ENCODE peak calls at places on chromosomes 7 and 10, in ten cellular contexts. One of them, this sample, is unnamed.

GRCh38 chr10:52056296-52056695 is 257.8 kb upstream of the DKK1 start:
- DNase-seq in GM12878: no peak
- DNase-seq in vagina: no peak
- DNase-seq in prostate gland: no peak
- DNase-seq in transverse colon: no peak
- DNase-seq in HCT116: no peak
- DNase-seq in HepG2: no peak
- DNase-seq in GM23338: no peak
- DNase-seq in spleen: no peak
- DNase-seq in HL-60: no peak
- DNase-seq in this sample: no peak

GRCh38 chr10:77131214-77131613 is 506.4 kb downstream of the KCNMA1 start:
- DNase-seq in transverse colon: no peak
- DNase-seq in GM12878: no peak
- DNase-seq in HepG2: no peak
- DNase-seq in HCT116: no peak
- DNase-seq in GM23338: no peak
- DNase-seq in prostate gland: no peak
- DNase-seq in vagina: no peak
- DNase-seq in HL-60: no peak
- DNase-seq in spleen: no peak
- DNase-seq in this sample: no peak

GRCh38 chr10:81600185-81600584 is 274.8 kb upstream of the NRG3 start:
- DNase-seq in transverse colon: no peak
- DNase-seq in GM23338: no peak
- DNase-seq in prostate gland: no peak
- DNase-seq in HL-60: no peak
- DNase-seq in vagina: no peak
- DNase-seq in HCT116: no peak
- DNase-seq in spleen: no peak
- DNase-seq in GM12878: no peak
- DNase-seq in HepG2: no peak
- DNase-seq in this sample: no peak

GRCh38 chr7:106054971-106055370 is 57.1 kb downstream of the SYPL1 start:
- DNase-seq in vagina: no peak
- DNase-seq in transverse colon: no peak
- DNase-seq in spleen: no peak
- DNase-seq in HepG2: no peak
- DNase-seq in GM12878: no peak
- DNase-seq in GM23338: no peak
- DNase-seq in prostate gland: no peak
- DNase-seq in HL-60: no peak
- DNase-seq in HCT116: no peak
- DNase-seq in this sample: no peak

GRCh38 chr7:39712746-39713145 is 89.4 kb downstream of the RALA start:
- DNase-seq in prostate gland: no peak
- DNase-seq in GM23338: no peak
- DNase-seq in GM12878: no peak
- DNase-seq in vagina: no peak
- DNase-seq in HCT116: no peak
- DNase-seq in HepG2: no peak
- DNase-seq in HL-60: no peak
- DNase-seq in transverse colon: no peak
- DNase-seq in spleen: no peak
- DNase-seq in this sample: no peak

GRCh38 chr7:31114593-31115343 is 62.7 kb downstream of the ADCYAP1R1 start:
- DNase-seq in GM12878: no peak
- DNase-seq in GM23338: peak; percentile 52
- DNase-seq in HL-60: no peak
- DNase-seq in HepG2: no peak
- DNase-seq in prostate gland: no peak
- DNase-seq in spleen: no peak
- DNase-seq in vagina: peak; percentile 58
- DNase-seq in HCT116: no peak
- DNase-seq in transverse colon: no peak
- DNase-seq in this sample: no peak

GRCh38 chr7:47741984-47742383 is 160.1 kb upstream of the TNS3 start:
- DNase-seq in HCT116: no peak
- DNase-seq in GM23338: no peak
- DNase-seq in vagina: no peak
- DNase-seq in HepG2: no peak
- DNase-seq in transverse colon: no peak
- DNase-seq in spleen: no peak
- DNase-seq in GM12878: no peak
- DNase-seq in HL-60: no peak
- DNase-seq in prostate gland: no peak
- DNase-seq in this sample: no peak

GRCh38 chr10:100869399-100869798 is 43.4 kb upstream of the SLF2 start:
- DNase-seq in HL-60: no peak
- DNase-seq in GM12878: no peak
- DNase-seq in HCT116: no peak
- DNase-seq in HepG2: no peak
- DNase-seq in vagina: no peak
- DNase-seq in spleen: no peak
- DNase-seq in transverse colon: no peak
- DNase-seq in prostate gland: no peak
- DNase-seq in GM23338: no peak
- DNase-seq in this sample: no peak

GRCh38 chr7:1317654-1318450 is 85.2 kb downstream of the UNCX start:
- DNase-seq in HepG2: no peak
- DNase-seq in HCT116: no peak
- DNase-seq in HL-60: no peak
- DNase-seq in GM12878: no peak
- DNase-seq in vagina: no peak
- DNase-seq in prostate gland: no peak
- DNase-seq in transverse colon: no peak
- DNase-seq in spleen: peak; percentile 48
- DNase-seq in GM23338: no peak
- DNase-seq in this sample: no peak

GRCh38 chr7:141593134-141593533 is 41.9 kb downstream of the AGK start:
- DNase-seq in GM12878: no peak
- DNase-seq in prostate gland: no peak
- DNase-seq in HepG2: no peak
- DNase-seq in HL-60: no peak
- DNase-seq in HCT116: no peak
- DNase-seq in spleen: no peak
- DNase-seq in GM23338: no peak
- DNase-seq in transverse colon: no peak
- DNase-seq in vagina: no peak
- DNase-seq in this sample: no peak

GRCh38 chr7:95441042-95441823 is 6.4 kb upstream of the PON2 start:
- DNase-seq in HL-60: no peak
- DNase-seq in GM12878: no peak
- DNase-seq in HepG2: peak; percentile 93
- DNase-seq in vagina: no peak
- DNase-seq in GM23338: no peak
- DNase-seq in transverse colon: no peak
- DNase-seq in prostate gland: no peak
- DNase-seq in HCT116: no peak
- DNase-seq in spleen: no peak
- DNase-seq in this sample: no peak

GRCh38 chr7:69708857-69709256 is 110.6 kb downstream of the AUTS2 start:
- DNase-seq in GM23338: no peak
- DNase-seq in GM12878: no peak
- DNase-seq in HCT116: no peak
- DNase-seq in prostate gland: no peak
- DNase-seq in transverse colon: no peak
- DNase-seq in HL-60: peak; percentile 30
- DNase-seq in vagina: no peak
- DNase-seq in spleen: no peak
- DNase-seq in HepG2: no peak
- DNase-seq in this sample: no peak

GRCh38 chr7:135147341-135147898 is 452 bp upstream of the TMEM140 start:
- DNase-seq in HepG2: no peak
- DNase-seq in transverse colon: no peak
- DNase-seq in HCT116: no peak
- DNase-seq in prostate gland: no peak
- DNase-seq in GM12878: no peak
- DNase-seq in HL-60: peak; percentile 49
- DNase-seq in spleen: no peak
- DNase-seq in GM23338: no peak
- DNase-seq in vagina: no peak
- DNase-seq in this sample: no peak

GRCh38 chr7:127798023-127798422 is 146.0 kb downstream of the SND1 start:
- DNase-seq in GM12878: no peak
- DNase-seq in HL-60: no peak
- DNase-seq in prostate gland: peak; percentile 6
- DNase-seq in GM23338: no peak
- DNase-seq in spleen: no peak
- DNase-seq in HCT116: no peak
- DNase-seq in vagina: no peak
- DNase-seq in HepG2: no peak
- DNase-seq in transverse colon: no peak
- DNase-seq in this sample: no peak

GRCh38 chr7:115799430-115799829 is 231.1 kb downstream of the TFEC start:
- DNase-seq in spleen: no peak
- DNase-seq in vagina: no peak
- DNase-seq in HCT116: no peak
- DNase-seq in GM12878: no peak
- DNase-seq in GM23338: no peak
- DNase-seq in HepG2: no peak
- DNase-seq in HL-60: no peak
- DNase-seq in transverse colon: no peak
- DNase-seq in prostate gland: no peak
- DNase-seq in this sample: no peak

GRCh38 chr7:115805458-115805857 is 225.1 kb downstream of the TFEC start:
- DNase-seq in HCT116: no peak
- DNase-seq in HL-60: no peak
- DNase-seq in vagina: no peak
- DNase-seq in GM12878: no peak
- DNase-seq in HepG2: no peak
- DNase-seq in transverse colon: no peak
- DNase-seq in GM23338: no peak
- DNase-seq in spleen: no peak
- DNase-seq in prostate gland: no peak
- DNase-seq in this sample: no peak

GRCh38 chr7:115802415-115802814 is 228.1 kb downstream of the TFEC start:
- DNase-seq in HL-60: no peak
- DNase-seq in spleen: no peak
- DNase-seq in HCT116: no peak
- DNase-seq in transverse colon: no peak
- DNase-seq in HepG2: no peak
- DNase-seq in prostate gland: no peak
- DNase-seq in vagina: no peak
- DNase-seq in GM12878: no peak
- DNase-seq in GM23338: no peak
- DNase-seq in this sample: no peak
- TF ChIP-seq POLR2AphosphoS5 in HL-60: no peak
- TF ChIP-seq POLR2AphosphoS5 in spleen: no peak
- TF ChIP-seq POLR2AphosphoS5 in HCT116: no peak
- TF ChIP-seq POLR2AphosphoS5 in transverse colon: no peak
- TF ChIP-seq POLR2AphosphoS5 in HepG2: no peak
- TF ChIP-seq POLR2AphosphoS5 in prostate gland: no peak
- TF ChIP-seq POLR2AphosphoS5 in vagina: no peak
- TF ChIP-seq POLR2AphosphoS5 in GM12878: no peak
- TF ChIP-seq POLR2AphosphoS5 in GM23338: no peak
- TF ChIP-seq POLR2AphosphoS5 in this sample: no peak

DNA sequence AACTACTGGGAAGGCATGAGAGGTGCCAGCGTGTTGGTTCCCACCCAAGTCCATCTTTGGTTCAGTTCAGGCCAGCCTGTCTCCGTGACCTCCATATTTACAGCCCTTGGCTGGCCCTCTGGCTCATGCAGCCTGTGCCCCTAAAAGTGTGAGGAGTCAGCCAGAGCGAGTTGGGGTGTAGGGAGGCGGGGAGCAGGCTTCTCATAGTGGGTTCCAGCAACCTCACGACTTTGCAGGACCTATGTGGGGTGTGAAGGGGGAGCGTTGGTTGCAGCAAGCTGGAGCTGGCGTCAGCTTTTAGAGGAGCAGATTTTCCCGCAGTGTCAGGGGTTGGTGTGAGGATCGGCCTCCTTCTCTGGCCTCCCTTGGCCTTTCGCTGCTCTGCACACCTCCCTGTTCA is 9.8 kb downstream of the TSPAN14 start:
- DNase-seq in HL-60: no peak
- DNase-seq in prostate gland: no peak
- DNase-seq in HepG2: no peak
- DNase-seq in HCT116: no peak
- DNase-seq in vagina: no peak
- DNase-seq in GM23338: no peak
- DNase-seq in transverse colon: no peak
- DNase-seq in spleen: no peak
- DNase-seq in GM12878: no peak
- DNase-seq in this sample: no peak
- TF ChIP-seq POLR2AphosphoS5 in HL-60: no peak
- TF ChIP-seq POLR2AphosphoS5 in prostate gland: no peak
- TF ChIP-seq POLR2AphosphoS5 in HepG2: no peak
- TF ChIP-seq POLR2AphosphoS5 in HCT116: no peak
- TF ChIP-seq POLR2AphosphoS5 in vagina: no peak
- TF ChIP-seq POLR2AphosphoS5 in GM23338: no peak
- TF ChIP-seq POLR2AphosphoS5 in transverse colon: no peak
- TF ChIP-seq POLR2AphosphoS5 in spleen: no peak
- TF ChIP-seq POLR2AphosphoS5 in GM12878: no peak
- TF ChIP-seq POLR2AphosphoS5 in this sample: no peak

DNA sequence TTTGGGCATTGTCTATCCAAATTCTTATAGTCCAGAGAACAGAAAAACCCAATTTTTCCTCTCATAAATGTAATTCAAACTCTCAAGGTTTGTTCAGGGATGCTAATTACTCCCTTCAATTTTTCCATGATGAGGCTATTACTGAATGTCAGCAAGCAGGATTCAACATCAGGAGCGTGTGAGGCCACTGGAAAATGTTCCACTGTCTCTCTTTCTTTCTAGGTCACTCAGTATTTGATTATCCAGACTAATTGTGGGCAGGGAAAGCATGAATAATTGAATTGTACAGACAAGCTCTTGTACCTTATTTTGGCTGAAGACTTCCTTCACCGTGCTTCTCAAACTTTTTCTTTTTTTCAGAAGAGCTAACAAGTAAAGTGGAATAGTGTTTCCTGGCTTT is 30.7 kb downstream of the THNSL1 start:
- DNase-seq in prostate gland: no peak
- DNase-seq in spleen: no peak
- DNase-seq in transverse colon: no peak
- DNase-seq in HL-60: no peak
- DNase-seq in vagina: no peak
- DNase-seq in HCT116: no peak
- DNase-seq in GM23338: no peak
- DNase-seq in GM12878: no peak
- DNase-seq in HepG2: no peak
- DNase-seq in this sample: no peak
- TF ChIP-seq POLR2AphosphoS5 in prostate gland: no peak
- TF ChIP-seq POLR2AphosphoS5 in spleen: no peak
- TF ChIP-seq POLR2AphosphoS5 in transverse colon: no peak
- TF ChIP-seq POLR2AphosphoS5 in HL-60: no peak
- TF ChIP-seq POLR2AphosphoS5 in vagina: no peak
- TF ChIP-seq POLR2AphosphoS5 in HCT116: no peak
- TF ChIP-seq POLR2AphosphoS5 in GM23338: no peak
- TF ChIP-seq POLR2AphosphoS5 in GM12878: no peak
- TF ChIP-seq POLR2AphosphoS5 in HepG2: no peak
- TF ChIP-seq POLR2AphosphoS5 in this sample: no peak

DNA sequence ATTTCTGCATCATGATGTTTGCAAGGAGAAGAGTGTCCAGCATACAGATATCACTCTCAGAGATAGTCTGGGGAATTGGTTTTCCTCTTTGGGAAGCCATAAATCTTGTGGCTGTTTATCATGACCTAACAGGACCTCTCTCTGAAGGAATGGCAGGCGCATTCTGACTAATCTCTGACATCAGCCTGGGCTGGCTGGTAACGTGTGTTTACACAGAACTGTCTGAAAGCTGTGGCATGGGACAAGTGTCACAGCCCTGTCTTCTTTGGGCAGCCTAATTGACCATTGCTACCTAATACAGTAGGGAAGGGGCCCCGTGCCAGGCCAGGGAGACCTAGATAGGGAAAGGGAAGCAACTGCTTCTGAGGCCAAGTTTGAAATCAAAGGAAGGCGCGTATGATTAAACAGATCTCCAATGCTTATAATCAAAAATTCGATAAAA is 73.9 kb upstream of the CABCOCO1 start:
- DNase-seq in GM12878: no peak
- DNase-seq in spleen: no peak
- DNase-seq in GM23338: no peak
- DNase-seq in vagina: no peak
- DNase-seq in HepG2: no peak
- DNase-seq in prostate gland: no peak
- DNase-seq in HCT116: no peak
- DNase-seq in transverse colon: no peak
- DNase-seq in HL-60: no peak
- DNase-seq in this sample: no peak
- TF ChIP-seq POLR2AphosphoS5 in GM12878: no peak
- TF ChIP-seq POLR2AphosphoS5 in spleen: no peak
- TF ChIP-seq POLR2AphosphoS5 in GM23338: no peak
- TF ChIP-seq POLR2AphosphoS5 in vagina: no peak
- TF ChIP-seq POLR2AphosphoS5 in HepG2: no peak
- TF ChIP-seq POLR2AphosphoS5 in prostate gland: no peak
- TF ChIP-seq POLR2AphosphoS5 in HCT116: no peak
- TF ChIP-seq POLR2AphosphoS5 in transverse colon: no peak
- TF ChIP-seq POLR2AphosphoS5 in HL-60: no peak
- TF ChIP-seq POLR2AphosphoS5 in this sample: no peak